ENCODE peak calls at places on chromosomes 11 and 22, in six cellular contexts. O is AG09319, B is cardiac fibroblast, S is mammary epithelial cell, N is mucosa of descending colon, R is AG04449. G is an unnamed sample.

GRCh38 chr11:117913736-117914397 is 15.3 kb downstream of the TMPRSS13 start:
- DNase-seq in O (no peak), B (no peak), S (no peak), N (no peak), R (no peak), G (no peak)

GRCh38 chr11:121494355-121495099 is 41.8 kb upstream of the SORL1-AS1 start:
- DNase-seq in O (no peak), B (no peak), S (no peak), N (no peak), R (no peak), G (no peak)

GRCh38 chr22:19958083-19959042 is 16.7 kb upstream of the TXNRD2 start:
- DNase-seq in O (peak), B (peak), S (no peak), N (peak), R (no peak), G (no peak)

GRCh38 chr11:21554284-21554683 is 638.6 kb upstream of the ANO5 start:
- DNase-seq in O (no peak), B (no peak), S (no peak), N (no peak), R (no peak), G (no peak)

GRCh38 chr22:20111689-20112622 is 3.9 kb upstream of the RANBP1 start:
- DNase-seq in O (no peak), B (no peak), S (no peak), N (peak), R (no peak), G (no peak)

GRCh38 chr11:76266269-76266668 is 60.0 kb upstream of the WNT11 start:
- DNase-seq in O (peak), B (peak), S (peak), N (no peak), R (peak), G (peak)

GRCh38 chr11:32015435-32015834 is 75.4 kb upstream of the RCN1 start:
- DNase-seq in O (no peak), B (no peak), S (no peak), N (no peak), R (no peak), G (no peak)

GRCh38 chr11:123479048-123479837 is 49.2 kb downstream of the GRAMD1B start:
- DNase-seq in O (no peak), B (no peak), S (no peak), N (no peak), R (no peak), G (no peak)

GRCh38 chr11:73461844-73462435 is 85.7 kb downstream of the RELT start:
- DNase-seq in O (no peak), B (no peak), S (no peak), N (no peak), R (no peak), G (no peak)

GRCh38 chr11:95715777-95716241 is 73.8 kb downstream of the FAM76B start:
- DNase-seq in O (no peak), B (peak), S (peak), N (no peak), R (no peak), G (no peak)

GRCh38 chr22:19943665-19944026 is 2.0 kb upstream of the TXNRD2 start:
- DNase-seq in O (no peak), B (peak), S (no peak), N (peak), R (no peak), G (no peak)

GRCh38 chr11:117771197-117771596 is 25.8 kb downstream of the DSCAML1 start:
- DNase-seq in O (no peak), B (no peak), S (no peak), N (no peak), R (no peak), G (no peak)

GRCh38 chr11:46380340-46381045 is 976 bp upstream of the MDK start:
- DNase-seq in O (no peak), B (peak), S (no peak), N (peak), R (no peak), G (no peak)

GRCh38 chr11:25890626-25891250 is 441.2 kb upstream of the ANO3 start:
- DNase-seq in O (no peak), B (peak), S (no peak), N (no peak), R (no peak), G (no peak)

GRCh38 chr11:92266821-92267220 is 42.2 kb downstream of the FAT3 start:
- DNase-seq in O (no peak), B (no peak), S (no peak), N (no peak), R (no peak), G (no peak)

GRCh38 chr11:86140334-86140733 is 71.5 kb upstream of the PICALM start:
- DNase-seq in O (no peak), B (no peak), S (no peak), N (no peak), R (no peak), G (no peak)

GRCh38 chr11:65434057-65434666 is 11.6 kb downstream of the NEAT1 start:
- DNase-seq in O (no peak), B (peak), S (peak), N (no peak), R (no peak), G (no peak)

GRCh38 chr11:22162754-22163153 is 30.1 kb upstream of the ANO5 start:
- DNase-seq in O (no peak), B (no peak), S (no peak), N (no peak), R (no peak), G (no peak)

DNA sequence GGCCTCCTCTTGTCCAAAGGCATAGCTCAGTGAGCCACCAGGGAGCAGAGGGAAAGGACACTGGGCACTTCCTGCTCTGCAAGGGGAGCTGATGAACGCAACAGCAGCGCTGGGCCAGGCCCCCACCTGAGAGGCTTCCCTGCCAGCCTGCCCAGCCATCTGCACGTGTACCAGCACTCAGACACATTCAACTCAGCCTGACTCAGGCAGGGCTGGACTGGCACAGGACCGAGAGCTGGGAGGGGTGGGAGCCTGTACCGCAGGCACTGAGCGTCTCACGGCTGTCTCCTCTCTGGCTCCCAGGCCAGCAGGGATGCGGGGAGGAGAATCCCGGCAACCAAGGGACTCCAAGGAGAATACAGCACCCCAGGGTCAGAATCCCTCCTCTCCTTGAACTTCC is 411.8 kb downstream of the CTTN start:
- DNase-seq in O (no peak), B (no peak), S (no peak), N (no peak), R (no peak), G (no peak)
- TF ChIP-seq CTCF in O (no peak), B (no peak), S (no peak), N (no peak), R (no peak), G (no peak)

DNA sequence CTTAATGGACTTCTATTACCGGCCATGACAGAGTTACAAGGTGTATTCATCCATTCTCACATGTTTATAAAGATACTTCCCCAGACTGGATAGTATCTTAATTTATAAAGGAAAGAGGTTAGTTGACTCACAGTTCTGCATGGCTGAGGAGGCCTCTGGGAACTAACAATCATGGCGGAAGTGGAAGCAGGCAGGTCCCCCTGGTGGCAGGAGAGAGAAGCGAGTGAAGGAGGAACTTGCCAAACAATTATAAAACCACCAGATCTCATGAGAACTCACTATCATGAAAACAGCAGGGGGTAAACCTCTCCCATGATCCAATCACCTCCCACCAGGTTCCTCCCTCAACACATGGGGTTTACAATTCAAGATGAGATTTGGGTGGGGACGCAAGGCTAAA is 170.0 kb upstream of the PDGFD start:
- DNase-seq in O (no peak), B (peak), S (no peak), N (no peak), R (no peak), G (no peak)
- TF ChIP-seq CTCF in O (peak), B (peak), S (peak), N (no peak), R (peak), G (peak)

GRCh38 chr22:47049078-47049609 is 286.7 kb downstream of the TBC1D22A start:
- DNase-seq in O (no peak), B (no peak), S (no peak), N (peak), R (no peak), G (no peak)
- TF ChIP-seq CTCF in O (no peak), B (no peak), S (no peak), N (no peak), R (no peak), G (no peak)

DNA sequence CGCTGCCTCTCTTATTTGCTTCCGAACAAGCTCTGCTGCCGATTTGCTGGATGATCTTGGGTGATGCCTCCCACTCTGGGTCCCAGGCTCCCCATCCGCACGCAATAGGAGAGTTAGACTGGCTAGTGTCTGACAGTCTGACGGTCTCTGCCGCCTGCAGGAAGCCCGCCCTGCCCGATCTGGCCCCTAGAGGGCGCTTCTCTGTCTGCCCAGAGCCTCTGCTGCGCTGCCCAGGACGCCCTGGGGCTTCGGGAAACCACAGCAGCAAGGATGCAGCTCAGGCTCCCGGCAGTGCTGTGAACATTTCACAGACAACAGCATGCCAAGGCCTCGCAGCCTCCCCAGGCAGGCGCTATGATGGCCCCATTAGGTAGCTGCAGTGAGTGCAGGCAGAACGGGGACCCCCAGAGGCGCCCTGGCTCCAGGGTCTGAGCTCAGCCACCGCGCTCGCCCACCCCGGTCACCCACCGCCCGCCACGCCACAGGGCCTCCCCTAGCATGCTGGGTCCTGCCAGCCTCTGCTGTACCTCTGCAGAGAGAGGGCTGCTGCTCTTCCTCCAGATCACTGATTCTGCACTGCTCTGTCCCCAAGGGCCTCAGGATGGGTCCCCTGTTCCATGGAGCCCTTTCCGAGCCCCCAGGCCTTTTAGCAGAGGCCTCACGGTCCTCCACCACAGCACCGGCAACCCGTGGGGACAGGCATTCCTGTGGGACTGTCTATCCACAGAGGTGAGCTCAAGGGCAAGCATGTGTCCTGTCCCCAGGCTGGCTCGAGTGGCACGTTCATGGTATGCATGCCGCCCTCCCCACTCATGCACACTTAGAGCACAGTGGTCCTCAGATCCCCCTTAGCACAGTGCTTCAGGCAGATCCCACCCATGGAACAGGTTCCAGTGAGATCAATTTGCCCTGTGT is 4.3 kb upstream of the BAIAP2L2 start:
- DNase-seq in O (peak), B (peak), S (peak), N (peak), R (peak), G (peak)
- TF ChIP-seq CTCF in O (peak), B (peak), S (peak), N (peak), R (peak), G (peak)

GRCh38 chr11:30895046-30895445 is 308.9 kb upstream of the MPPED2 start:
- DNase-seq in O (no peak), B (no peak), S (no peak), N (no peak), R (no peak), G (no peak)
- TF ChIP-seq CTCF in O (no peak), B (no peak), S (no peak), N (no peak), R (no peak), G (no peak)

GRCh38 chr11:36150986-36151385 is 138.2 kb downstream of the COMMD9 start:
- DNase-seq in O (no peak), B (peak), S (no peak), N (no peak), R (no peak), G (no peak)

GRCh38 chr11:36155301-36155700 is 133.9 kb downstream of the COMMD9 start:
- DNase-seq in O (no peak), B (no peak), S (no peak), N (no peak), R (no peak), G (no peak)

GRCh38 chr11:36151933-36152580 is 137.2 kb downstream of the COMMD9 start:
- DNase-seq in O (no peak), B (no peak), S (no peak), N (no peak), R (no peak), G (no peak)

GRCh38 chr11:36155770-36156485 is 133.3 kb downstream of the COMMD9 start:
- DNase-seq in O (no peak), B (peak), S (peak), N (no peak), R (no peak), G (peak)

DNA sequence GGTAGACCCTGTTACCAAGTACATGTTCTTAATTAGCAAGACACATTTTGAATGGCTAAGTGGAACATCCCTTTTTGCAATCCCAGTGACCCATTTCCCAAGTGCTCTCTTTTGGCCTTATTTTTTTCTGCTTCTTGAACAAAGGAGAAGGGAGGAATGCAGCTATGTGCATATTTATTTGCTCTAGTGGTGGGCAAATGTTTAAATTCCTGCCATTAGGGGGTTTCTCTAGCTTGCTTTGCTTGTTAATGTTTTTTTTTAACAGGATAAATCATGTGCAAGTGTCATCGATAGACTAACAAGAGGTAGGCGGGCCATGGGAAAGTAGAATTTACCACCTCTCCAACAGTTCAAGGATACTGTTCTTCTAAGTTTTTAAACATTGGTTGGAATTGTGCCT is 135.6 kb downstream of the COMMD9 start:
- DNase-seq in O (no peak), B (no peak), S (no peak), N (no peak), R (no peak), G (no peak)
- TF ChIP-seq CTCF in O (no peak), B (no peak), S (no peak), N (no peak), R (no peak), G (peak)

DNA sequence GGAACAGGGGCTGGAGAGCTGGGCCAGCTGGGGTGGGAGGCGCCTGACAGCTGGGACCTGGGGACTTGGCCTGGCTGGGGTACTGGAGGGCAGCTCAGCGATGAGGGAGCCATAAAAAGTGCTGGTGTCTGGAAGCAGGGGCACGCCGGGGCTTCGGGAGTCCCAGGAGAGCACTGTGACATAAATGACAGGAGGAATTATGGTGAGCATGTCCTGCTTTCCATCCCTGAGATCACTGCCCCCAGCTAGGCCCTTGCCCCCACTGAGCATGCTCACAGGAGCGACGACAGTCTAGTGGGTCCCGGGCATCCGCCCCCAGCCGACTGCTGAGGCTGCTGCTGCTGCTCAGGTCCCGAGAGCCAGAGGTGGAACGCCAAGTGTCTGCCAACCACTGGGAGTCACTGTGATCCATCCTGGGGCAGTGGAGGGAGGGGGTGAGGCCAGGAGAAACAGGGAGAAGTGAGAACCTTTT is 6.2 kb downstream of the ROBO4 start:
- DNase-seq in O (no peak), B (no peak), S (no peak), N (no peak), R (no peak), G (no peak)
- TF ChIP-seq CTCF in O (no peak), B (peak), S (no peak), N (no peak), R (peak), G (no peak)

DNA sequence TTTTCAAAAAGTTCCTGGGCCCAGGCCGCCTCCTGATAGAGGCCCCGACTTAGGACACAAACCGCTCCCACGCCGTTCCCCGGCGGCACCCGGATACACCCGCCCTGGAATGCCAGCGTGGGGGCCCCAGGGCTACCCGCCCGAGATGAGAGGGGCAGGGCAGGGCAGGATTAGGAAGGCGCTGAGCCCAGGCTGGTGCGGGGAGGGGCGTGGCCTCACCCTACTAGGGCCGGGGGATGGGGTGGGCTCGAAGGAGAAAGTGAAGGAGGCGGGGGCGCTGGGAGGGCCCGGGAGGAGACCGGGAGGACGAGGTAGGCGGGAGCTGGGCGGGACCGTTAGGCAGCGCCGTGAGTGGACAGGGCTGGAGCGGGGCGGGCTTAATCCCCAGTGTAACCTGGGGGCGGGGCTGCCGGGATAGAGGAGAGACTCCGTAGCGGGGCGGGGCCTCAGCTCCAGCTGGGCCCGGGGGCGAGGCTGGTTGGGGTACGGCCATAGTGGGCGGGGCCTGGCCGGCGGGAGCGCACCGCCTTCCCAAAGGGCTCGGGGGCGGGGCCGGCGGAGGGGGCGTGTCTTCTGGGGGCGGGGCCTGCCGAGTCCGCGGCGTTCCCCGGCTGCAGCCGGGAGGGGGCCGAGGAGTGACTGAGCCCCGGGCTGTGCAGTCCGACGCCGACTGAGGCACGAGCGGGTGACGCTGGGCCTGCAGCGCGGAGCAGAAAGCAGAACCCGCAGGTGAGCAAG is at the start of gene CD82:
- DNase-seq in O (peak), B (peak), S (peak), N (peak), R (peak), G (peak)
- TF ChIP-seq CTCF in O (peak), B (no peak), S (no peak), N (peak), R (peak), G (peak)

GRCh38 chr11:102437727-102438126 is 14.8 kb downstream of the TMEM123 start:
- DNase-seq in O (no peak), B (no peak), S (no peak), N (no peak), R (no peak), G (no peak)
- TF ChIP-seq CTCF in O (no peak), B (no peak), S (no peak), N (no peak), R (no peak), G (no peak)

G was measured in AG04450.